ENCODE peak calls at places on chromosome 6, in five cellular contexts. One of them, this sample, is unnamed. For H3K4me1 and H3K9me3, the result is how much of the 10 kb centered on the place peaks cover.

GRCh38 chr6:168675933-168676551 is 235.1 kb downstream of the SMOC2 start:
- DNase-seq in heart left ventricle: no peak
- DNase-seq in neuronal stem cell: no peak
- DNase-seq in CD8-positive, alpha-beta T cell: peak
- DNase-seq in trophoblast cell: no peak
- DNase-seq in this sample: peak

GRCh38 chr6:144190593-144190992 is 40.3 kb downstream of the STX11 start:
- DNase-seq in heart left ventricle: peak
- DNase-seq in neuronal stem cell: no peak
- DNase-seq in CD8-positive, alpha-beta T cell: no peak
- DNase-seq in trophoblast cell: peak
- DNase-seq in this sample: peak

GRCh38 chr6:169425628-169426370 is 172.2 kb upstream of the THBS2 start:
- DNase-seq in heart left ventricle: no peak
- DNase-seq in neuronal stem cell: no peak
- DNase-seq in CD8-positive, alpha-beta T cell: no peak
- DNase-seq in trophoblast cell: peak
- DNase-seq in this sample: no peak

GRCh38 chr6:11432713-11433450 is 104.7 kb upstream of the TMEM170B start:
- DNase-seq in heart left ventricle: no peak
- DNase-seq in neuronal stem cell: no peak
- DNase-seq in CD8-positive, alpha-beta T cell: no peak
- DNase-seq in trophoblast cell: peak
- DNase-seq in this sample: no peak

GRCh38 chr6:142510217-142510616 is 208.4 kb downstream of the ADGRG6 start:
- DNase-seq in heart left ventricle: no peak
- DNase-seq in neuronal stem cell: no peak
- DNase-seq in CD8-positive, alpha-beta T cell: no peak
- DNase-seq in trophoblast cell: no peak
- DNase-seq in this sample: no peak

GRCh38 chr6:134119481-134119880 is 67.1 kb upstream of the SLC2A12 start:
- DNase-seq in heart left ventricle: no peak
- DNase-seq in neuronal stem cell: no peak
- DNase-seq in CD8-positive, alpha-beta T cell: no peak
- DNase-seq in trophoblast cell: peak
- DNase-seq in this sample: no peak

GRCh38 chr6:37171141-37171969 is 1.4 kb downstream of the PIM1 start:
- DNase-seq in heart left ventricle: peak
- DNase-seq in neuronal stem cell: peak
- DNase-seq in CD8-positive, alpha-beta T cell: peak
- DNase-seq in trophoblast cell: peak
- DNase-seq in this sample: peak

GRCh38 chr6:108803982-108804490 is 44.2 kb upstream of the ARMC2 start:
- DNase-seq in heart left ventricle: no peak
- DNase-seq in neuronal stem cell: no peak
- DNase-seq in CD8-positive, alpha-beta T cell: no peak
- DNase-seq in trophoblast cell: no peak
- DNase-seq in this sample: no peak

GRCh38 chr6:90454835-90455427 is 131.9 kb downstream of the MAP3K7 start:
- DNase-seq in heart left ventricle: no peak
- DNase-seq in neuronal stem cell: no peak
- DNase-seq in CD8-positive, alpha-beta T cell: no peak
- DNase-seq in trophoblast cell: peak
- DNase-seq in this sample: no peak
- H3K4me1 ChIP-seq in heart left ventricle: under half
- H3K4me1 ChIP-seq in neuronal stem cell: under half
- H3K4me1 ChIP-seq in CD8-positive, alpha-beta T cell: under half
- H3K4me1 ChIP-seq in trophoblast cell: under half
- H3K4me1 ChIP-seq in this sample: under half

GRCh38 chr6:27448456-27448855 is 24.4 kb downstream of the ZNF184 start:
- DNase-seq in heart left ventricle: no peak
- DNase-seq in neuronal stem cell: no peak
- DNase-seq in CD8-positive, alpha-beta T cell: no peak
- DNase-seq in trophoblast cell: peak
- DNase-seq in this sample: no peak
- H3K9me3 ChIP-seq in heart left ventricle: half or more
- H3K9me3 ChIP-seq in neuronal stem cell: half or more
- H3K9me3 ChIP-seq in CD8-positive, alpha-beta T cell: under half
- H3K9me3 ChIP-seq in trophoblast cell: under half
- H3K9me3 ChIP-seq in this sample: under half

GRCh38 chr6:391559-392440 is at the start of gene IRF4:
- DNase-seq in heart left ventricle: no peak
- DNase-seq in neuronal stem cell: peak
- DNase-seq in CD8-positive, alpha-beta T cell: no peak
- DNase-seq in trophoblast cell: no peak
- DNase-seq in this sample: no peak
- H3K4me3 ChIP-seq in heart left ventricle: peak
- H3K4me3 ChIP-seq in neuronal stem cell: peak
- H3K4me3 ChIP-seq in CD8-positive, alpha-beta T cell: peak
- H3K4me3 ChIP-seq in trophoblast cell: peak
- H3K4me3 ChIP-seq in this sample: peak

DNA sequence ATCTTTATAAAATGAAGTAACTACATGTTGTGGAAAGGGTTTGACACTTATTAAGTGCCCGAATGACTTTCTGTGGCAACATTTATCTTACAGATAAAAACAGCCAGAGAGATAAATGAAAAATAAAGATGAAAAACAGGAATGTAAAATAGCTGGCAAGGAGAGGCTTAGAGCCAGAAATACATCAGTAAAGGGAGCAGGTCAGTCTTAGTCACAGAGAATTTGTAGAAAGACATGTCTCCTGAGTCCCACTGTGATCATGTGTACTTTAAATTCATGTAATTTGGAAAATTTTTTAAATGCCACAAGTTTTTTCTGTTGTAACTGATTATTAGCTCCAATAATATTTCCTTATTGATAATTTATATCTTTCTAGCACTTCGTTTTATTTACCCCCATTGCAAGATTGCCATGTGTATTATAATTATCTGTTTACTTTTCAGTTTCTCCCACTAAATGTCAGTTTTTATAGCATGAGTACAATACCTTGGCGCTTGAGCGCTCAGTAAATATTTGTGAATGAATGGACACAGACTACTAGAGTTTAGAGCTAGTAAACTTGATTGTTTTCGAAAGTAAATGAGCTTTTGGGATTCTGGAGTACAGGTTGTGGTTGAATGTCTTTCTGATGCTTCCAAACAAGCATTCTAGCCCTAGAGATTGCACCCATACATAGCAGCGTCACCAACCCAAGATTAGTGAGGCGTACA is 15.2 kb downstream of the TAB2 start:
- DNase-seq in heart left ventricle: no peak
- DNase-seq in neuronal stem cell: no peak
- DNase-seq in CD8-positive, alpha-beta T cell: no peak
- DNase-seq in trophoblast cell: no peak
- DNase-seq in this sample: no peak
- H3K4me1 ChIP-seq in heart left ventricle: under half
- H3K4me1 ChIP-seq in neuronal stem cell: under half
- H3K4me1 ChIP-seq in CD8-positive, alpha-beta T cell: half or more
- H3K4me1 ChIP-seq in trophoblast cell: under half
- H3K4me1 ChIP-seq in this sample: under half

GRCh38 chr6:39995633-39996032 is 61.4 kb upstream of the MOCS1 start:
- DNase-seq in heart left ventricle: no peak
- DNase-seq in neuronal stem cell: no peak
- DNase-seq in CD8-positive, alpha-beta T cell: no peak
- DNase-seq in trophoblast cell: no peak
- DNase-seq in this sample: no peak
- H3K9me3 ChIP-seq in heart left ventricle: under half
- H3K9me3 ChIP-seq in neuronal stem cell: under half
- H3K9me3 ChIP-seq in CD8-positive, alpha-beta T cell: under half
- H3K9me3 ChIP-seq in trophoblast cell: under half
- H3K9me3 ChIP-seq in this sample: under half